ENCODE peak calls at places on chromosomes 2 and 18, in six cellular contexts. Z is right cardiac atrium; W is stimulated activated CD8-positive, alpha-beta memory T cell treated with anti-CD3 and anti-CD28 coated beads, Interleukin-12 subunit alpha, Interleukin-12 subunit beta, amount 100 ng/mL, for 4 hours; H is adipocyte; U is psoas muscle; D is AML-193. I is an unnamed sample.

GRCh38 chr2:40448476-40449079 is 3.3 kb downstream of the SLC8A1 start:
- DNase-seq in H (peak), Z (no peak), W (no peak), D (peak), U (no peak), I (no peak)

GRCh38 chr2:104163611-104164157 is 690.2 kb upstream of the POU3F3 start:
- DNase-seq in U (no peak), H (no peak), Z (no peak), D (no peak), W (no peak), I (no peak)

GRCh38 chr2:238136820-238137537 is 1.5 kb upstream of the KLHL30 start:
- DNase-seq in H (peak), W (no peak), D (peak), Z (peak), U (peak), I (no peak)

GRCh38 chr2:31205186-31205585 is 12.1 kb downstream of the CAPN14 start:
- DNase-seq in W (no peak), Z (no peak), D (no peak), H (no peak), U (no peak), I (no peak)

GRCh38 chr18:37554399-37554787 is 11.2 kb downstream of the CELF4 start:
- DNase-seq in U (no peak), D (no peak), H (no peak), W (no peak), Z (no peak), I (no peak)

GRCh38 chr18:68394705-68395104 is 320.2 kb downstream of the TMX3 start:
- DNase-seq in U (no peak), W (no peak), D (no peak), Z (no peak), H (peak), I (no peak)

GRCh38 chr2:151757861-151758260 is 23.6 kb upstream of the NEB start:
- DNase-seq in H (no peak), D (no peak), W (no peak), Z (no peak), U (no peak), I (no peak)

GRCh38 chr2:230413465-230413864 is 2.5 kb upstream of the SP100 start:
- DNase-seq in Z (no peak), W (no peak), H (no peak), D (no peak), U (no peak), I (no peak)

GRCh38 chr18:41466436-41467160 is 488.4 kb upstream of the PIK3C3 start:
- DNase-seq in U (no peak), H (peak), D (no peak), Z (no peak), W (no peak), I (no peak)

GRCh38 chr2:229784791-229785190 is 70.4 kb upstream of the DNER start:
- DNase-seq in Z (no peak), U (no peak), W (no peak), D (no peak), H (peak), I (no peak)

GRCh38 chr2:16120591-16120990 is 180.2 kb downstream of the MYCN start:
- DNase-seq in H (no peak), U (no peak), D (no peak), W (no peak), Z (no peak), I (no peak)

GRCh38 chr2:38239452-38239851 is 137.6 kb downstream of the ATL2 start:
- DNase-seq in Z (no peak), D (no peak), U (no peak), W (no peak), H (no peak), I (no peak)

GRCh38 chr2:234187646-234188174 is 137.2 kb downstream of the SPP2 start:
- DNase-seq in H (no peak), W (no peak), D (no peak), U (no peak), Z (no peak), I (no peak)

I was measured in putamen.